ENCODE peak calls at places on chromosomes 7 and 10, in nine cellular contexts. G is CD8-positive, alpha-beta T cell; Q is fibroblast of pulmonary artery; S is HFF-Myc; L is tibial artery; I is A673; H is uterus; J is A549; C is stomach. Z is an unnamed sample.

GRCh38 chr10:72175166-72175565 is 40.6 kb upstream of the ANAPC16 start:
- DNase-seq in G (no peak), Q (peak; percentile 58), S (peak; percentile 14), L (no peak), I (peak; percentile 59), H (no peak), J (peak; percentile 25), C (no peak), Z (no peak)

GRCh38 chr10:129099992-129100391 is 367.0 kb upstream of the MGMT start:
- DNase-seq in G (no peak), Q (no peak), S (no peak), L (no peak), I (no peak), H (no peak), J (no peak), C (no peak), Z (no peak)

GRCh38 chr10:74175510-74176379 is 24.7 kb downstream of the ADK start:
- DNase-seq in G (no peak), Q (no peak), S (no peak), L (no peak), I (no peak), H (no peak), J (no peak), C (no peak), Z (no peak)

GRCh38 chr10:124728830-124729661 is 15.1 kb downstream of the FAM53B start:
- DNase-seq in G (no peak), Q (no peak), S (no peak), L (no peak), I (no peak), H (peak; percentile 8), J (no peak), C (no peak), Z (no peak)

GRCh38 chr7:29177963-29178612 is 16.5 kb upstream of the CHN2 start:
- DNase-seq in G (no peak), Q (peak; percentile 67), S (no peak), L (peak; percentile 62), I (no peak), H (peak; percentile 18), J (no peak), C (peak; percentile 31), Z (no peak)

GRCh38 chr7:47571355-47572100 is 10.4 kb downstream of the TNS3 start:
- DNase-seq in G (no peak), Q (peak; percentile 96), S (no peak), L (peak; percentile 76), I (no peak), H (peak; percentile 61), J (peak; percentile 81), C (peak; percentile 83), Z (peak; percentile 76)

GRCh38 chr7:75656740-75657139 is 82.0 kb downstream of the HIP1 start:
- DNase-seq in G (no peak), Q (no peak), S (no peak), L (no peak), I (no peak), H (no peak), J (no peak), C (no peak), Z (no peak)

GRCh38 chr10:47344996-47345870 is 2.9 kb upstream of the RBP3 start:
- DNase-seq in G (no peak), Q (no peak), S (no peak), L (no peak), I (no peak), H (no peak), J (no peak), C (no peak), Z (no peak)

GRCh38 chr7:105642264-105642663 is 61.0 kb upstream of the EFCAB10 start:
- DNase-seq in G (no peak), Q (no peak), S (no peak), L (no peak), I (no peak), H (no peak), J (no peak), C (no peak), Z (no peak)

GRCh38 chr7:105641236-105641810 is 60.0 kb upstream of the EFCAB10 start:
- DNase-seq in G (no peak), Q (no peak), S (no peak), L (no peak), I (no peak), H (no peak), J (no peak), C (no peak), Z (no peak)

GRCh38 chr7:105643857-105644256 is 62.6 kb upstream of the EFCAB10 start:
- DNase-seq in G (no peak), Q (no peak), S (no peak), L (no peak), I (no peak), H (no peak), J (no peak), C (no peak), Z (no peak)

GRCh38 chr7:105644937-105645336 is 63.6 kb upstream of the EFCAB10 start:
- DNase-seq in G (no peak), Q (no peak), S (no peak), L (no peak), I (no peak), H (no peak), J (no peak), C (no peak), Z (no peak)

DNA sequence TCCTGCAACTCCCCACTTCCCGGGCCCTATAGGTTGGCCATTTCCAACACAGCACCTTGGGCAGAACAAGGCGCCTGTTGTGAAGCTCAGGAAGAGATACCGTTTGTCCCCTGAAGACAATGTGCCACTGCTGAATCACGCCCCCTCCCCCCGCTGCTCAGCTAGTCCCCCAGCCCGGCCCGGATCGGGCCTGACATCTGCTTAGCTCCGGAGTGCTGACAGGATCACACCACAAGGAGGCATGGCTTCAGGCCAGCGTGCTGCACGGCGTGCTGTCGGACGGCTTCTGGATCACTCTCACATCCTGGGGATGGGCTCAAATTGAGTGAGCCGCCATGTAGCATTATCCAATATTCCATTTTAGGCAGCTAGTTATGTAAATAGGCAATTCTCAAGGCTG is 62.1 kb upstream of the EFCAB10 start:
- DNase-seq in G (no peak), Q (peak; percentile 12), S (no peak), L (no peak), I (no peak), H (no peak), J (no peak), C (no peak), Z (no peak)
- TF ChIP-seq CTCF in G (no peak), Q (peak; percentile 2), S (no peak), L (no peak), I (no peak), H (no peak), J (no peak), C (no peak), Z (no peak)

DNA sequence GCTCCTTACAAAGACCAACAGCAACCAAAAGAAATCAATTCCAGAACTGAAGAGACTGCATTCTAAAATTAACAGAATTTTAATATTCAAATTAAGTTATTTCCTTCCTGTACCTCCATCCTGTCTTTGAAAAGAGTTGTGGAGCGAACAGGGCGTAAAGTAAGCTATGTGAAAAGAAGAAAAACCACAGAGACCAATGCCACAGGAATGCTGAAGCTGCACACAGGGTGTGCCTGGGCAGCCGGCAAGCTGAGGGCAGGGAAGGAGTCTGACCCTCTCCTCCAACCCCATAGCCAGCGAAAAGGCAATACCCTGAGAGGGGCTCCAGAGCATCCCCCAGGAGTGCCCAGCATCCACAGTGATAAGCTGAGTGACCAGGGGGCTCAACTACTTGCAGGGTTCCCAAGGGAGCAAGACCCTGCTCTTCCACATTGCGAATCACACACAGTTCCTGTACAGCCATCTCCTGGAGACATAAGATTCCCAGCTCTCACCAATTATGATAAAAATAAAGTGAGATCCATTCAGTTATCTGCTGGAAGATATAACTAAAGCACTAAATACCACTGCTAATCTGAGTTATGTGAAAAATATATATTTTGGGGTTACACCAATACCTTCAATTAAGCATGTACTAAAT is 93.8 kb downstream of the PARD3 start:
- DNase-seq in G (no peak), Q (peak; percentile 49), S (no peak), L (no peak), I (peak; percentile 42), H (no peak), J (no peak), C (no peak), Z (no peak)
- TF ChIP-seq CTCF in G (no peak), Q (no peak), S (no peak), L (no peak), I (no peak), H (no peak), J (no peak), C (no peak), Z (no peak)

DNA sequence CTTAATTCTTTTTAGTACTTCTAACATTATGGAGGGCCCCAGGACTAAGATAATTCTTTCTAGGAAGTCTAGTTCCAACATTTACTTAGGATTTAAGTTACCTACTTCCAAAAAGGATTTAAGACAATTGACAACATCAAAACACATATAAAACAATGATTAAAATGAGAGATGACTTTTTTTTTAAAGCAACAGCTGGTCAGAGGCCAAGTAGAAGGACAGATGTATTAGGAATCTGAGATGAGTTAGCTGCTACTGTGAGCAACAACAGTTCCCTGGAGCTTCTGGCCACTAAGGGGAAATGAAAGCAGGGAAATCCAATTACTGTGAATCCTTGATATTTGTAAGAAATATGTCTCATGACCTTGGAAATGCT is 222.3 kb downstream of the PHTF2 start:
- DNase-seq in G (no peak), Q (no peak), S (no peak), L (no peak), I (peak; percentile 12), H (no peak), J (no peak), C (no peak), Z (no peak)
- TF ChIP-seq CTCF in G (no peak), Q (no peak), S (no peak), L (no peak), I (no peak), H (no peak), J (no peak), C (no peak), Z (no peak)

GRCh38 chr7:22670422-22670815 is 56.6 kb upstream of the IL6 start:
- DNase-seq in G (no peak), Q (no peak), S (no peak), L (no peak), I (no peak), H (no peak), J (no peak), C (no peak), Z (no peak)

GRCh38 chr7:22671177-22671879 is 55.7 kb upstream of the IL6 start:
- DNase-seq in G (no peak), Q (no peak), S (no peak), L (no peak), I (no peak), H (no peak), J (no peak), C (no peak), Z (no peak)

GRCh38 chr7:22675436-22675835 is 51.6 kb upstream of the IL6 start:
- DNase-seq in G (no peak), Q (peak; percentile 66), S (no peak), L (no peak), I (no peak), H (no peak), J (no peak), C (no peak), Z (no peak)

GRCh38 chr7:22675917-22676343 is 51.1 kb upstream of the IL6 start:
- DNase-seq in G (peak; percentile 6), Q (peak; percentile 67), S (peak; percentile 39), L (no peak), I (peak; percentile 54), H (no peak), J (no peak), C (no peak), Z (no peak)

DNA sequence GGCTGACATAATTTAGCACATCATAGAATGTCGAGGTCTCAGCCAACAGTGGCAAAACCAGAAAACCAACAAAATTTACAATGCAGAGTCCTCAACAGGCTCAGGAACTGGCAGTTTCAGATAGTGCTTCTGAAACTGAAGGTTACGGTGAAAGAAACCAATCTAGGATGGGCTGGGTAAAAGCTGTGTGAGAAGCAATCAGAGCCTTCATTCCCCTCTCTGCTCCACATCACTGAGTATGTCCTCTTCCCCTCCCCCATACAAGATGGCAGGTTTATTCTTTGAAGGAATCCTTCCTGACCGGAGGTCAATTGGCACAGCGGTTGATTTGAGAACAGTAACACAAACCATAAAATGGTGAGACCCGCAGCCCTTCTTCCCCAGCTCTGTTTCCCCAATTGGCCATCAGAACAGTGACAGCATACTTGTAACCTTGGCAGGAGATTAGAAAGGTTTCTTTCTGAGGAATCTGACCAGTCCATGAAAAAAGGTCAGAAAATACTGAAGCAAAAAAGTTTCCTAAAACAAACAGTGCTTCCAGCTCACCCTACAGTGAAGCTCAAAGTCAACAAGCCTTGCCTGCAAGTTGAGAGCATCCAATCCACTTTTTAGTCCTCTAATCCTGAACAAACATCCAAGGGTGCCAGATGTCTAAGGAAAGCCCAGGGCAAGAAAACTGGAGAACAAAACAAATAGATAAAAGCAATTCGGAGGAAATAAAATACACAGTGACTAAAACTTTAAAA is 53.9 kb upstream of the IL6 start:
- DNase-seq in G (no peak), Q (no peak), S (no peak), L (no peak), I (no peak), H (no peak), J (peak; percentile 94), C (no peak), Z (no peak)
- TF ChIP-seq CTCF in G (no peak), Q (no peak), S (no peak), L (no peak), I (no peak), H (no peak), J (no peak), C (no peak), Z (no peak)